ENCODE peak calls at places on chromosome 11, in four cellular contexts. T is EH, U is HAP-1, Z is IMR-90. O is an unnamed sample.
A peak's percentile ranks its signal among the peaks of the same experiment; 100 is the strongest.

GRCh38 chr11:63667993-63668392 is 3.2 kb downstream of the ATL3 start:
- DNase-seq in T (peak; percentile 96), U (no peak), Z (peak; percentile 97), O (peak; percentile 95)

GRCh38 chr11:66291706-66292542 is at the start of gene TMEM151A:
- DNase-seq in T (no peak), U (no peak), Z (no peak), O (no peak)

GRCh38 chr11:62842171-62842717 is 2.9 kb upstream of the WDR74 start:
- DNase-seq in T (peak; percentile 46), U (peak; percentile 63), Z (no peak), O (no peak)

GRCh38 chr11:22920939-22921565 is 60.8 kb upstream of the CCDC179 start:
- DNase-seq in T (peak; percentile 45), U (peak; percentile 59), Z (peak; percentile 76), O (peak; percentile 30)

GRCh38 chr11:28315440-28315839 is 207.3 kb downstream of the METTL15 start:
- DNase-seq in T (no peak), U (peak; percentile 63), Z (no peak), O (no peak)

GRCh38 chr11:47177229-47177845 is 658 bp upstream of the ARFGAP2 start:
- DNase-seq in T (peak; percentile 83), U (peak; percentile 72), Z (peak; percentile 74), O (peak; percentile 58)

GRCh38 chr11:77060234-77060633 is 6.5 kb upstream of the CAPN5 start:
- DNase-seq in T (no peak), U (no peak), Z (no peak), O (no peak)

GRCh38 chr11:93537767-93538261 is 5.4 kb downstream of the SMCO4 start:
- DNase-seq in T (no peak), U (no peak), Z (peak; percentile 47), O (peak; percentile 26)

GRCh38 chr11:86129775-86130540 is 61.1 kb upstream of the PICALM start:
- DNase-seq in T (no peak), U (no peak), Z (no peak), O (no peak)

GRCh38 chr11:106088896-106089295 is 11.4 kb downstream of the AASDHPPT start:
- DNase-seq in T (peak; percentile 56), U (no peak), Z (peak; percentile 75), O (peak; percentile 82)

GRCh38 chr11:131823772-131824171 is 453.4 kb downstream of the NTM start:
- DNase-seq in T (no peak), U (no peak), Z (no peak), O (no peak)

GRCh38 chr11:79472736-79473536 is 32.1 kb upstream of the TENM4 start:
- DNase-seq in T (no peak), U (peak; percentile 84), Z (no peak), O (no peak)

GRCh38 chr11:113587318-113587739 is 112.1 kb upstream of the DRD2 start:
- DNase-seq in T (peak; percentile 35), U (no peak), Z (peak; percentile 4), O (peak; percentile 27)

GRCh38 chr11:110951609-110952008 is 239.4 kb upstream of the ARHGAP20 start:
- DNase-seq in T (no peak), U (no peak), Z (no peak), O (no peak)

GRCh38 chr11:7593476-7593875 is 79.7 kb downstream of the PPFIBP2 start:
- DNase-seq in T (no peak), U (peak; percentile 67), Z (no peak), O (no peak)

GRCh38 chr11:118996926-118997626 is 862 bp upstream of the CENATAC start:
- DNase-seq in T (peak; percentile 43), U (peak; percentile 43), Z (peak; percentile 44), O (no peak)

GRCh38 chr11:1640076-1640946 is 10.7 kb downstream of the KRTAP5-5 start:
- DNase-seq in T (peak; percentile 34), U (peak; percentile 72), Z (no peak), O (no peak)

GRCh38 chr11:126416542-126417090 is 61.1 kb downstream of the ST3GAL4 start:
- DNase-seq in T (peak; percentile 74), U (no peak), Z (peak; percentile 68), O (peak; percentile 63)

GRCh38 chr11:58905141-58905715 is 34.1 kb upstream of the GLYATL1 start:
- DNase-seq in T (peak; percentile 77), U (no peak), Z (peak; percentile 70), O (peak; percentile 55)

GRCh38 chr11:129458278-129458677 is 82.6 kb downstream of the BARX2 start:
- DNase-seq in T (no peak), U (no peak), Z (no peak), O (no peak)

GRCh38 chr11:73233704-73234402 is 15.8 kb downstream of the P2RY2 start:
- DNase-seq in T (no peak), U (no peak), Z (no peak), O (no peak)

GRCh38 chr11:119645018-119645417 is 84.0 kb downstream of the NECTIN1 start:
- DNase-seq in T (no peak), U (no peak), Z (no peak), O (no peak)

GRCh38 chr11:32173435-32173834 is 82.6 kb downstream of the RCN1 start:
- DNase-seq in T (peak; percentile 77), U (peak; percentile 62), Z (peak; percentile 68), O (peak; percentile 39)

GRCh38 chr11:47595029-47595428 is 818 bp upstream of the C1QTNF4 start:
- DNase-seq in T (no peak), U (no peak), Z (no peak), O (no peak)

GRCh38 chr11:75196426-75196825 is 44.1 kb upstream of the TPBGL start:
- DNase-seq in T (no peak), U (no peak), Z (no peak), O (no peak)

GRCh38 chr11:20029193-20029592 is 131.1 kb downstream of the DBX1 start:
- DNase-seq in T (no peak), U (no peak), Z (no peak), O (no peak)

GRCh38 chr11:122025757-122026156 is 90.3 kb downstream of the BLID start:
- DNase-seq in T (no peak), U (no peak), Z (no peak), O (no peak)

GRCh38 chr11:33132510-33132909 is 28.8 kb downstream of the CSTF3 start:
- DNase-seq in T (no peak), U (no peak), Z (no peak), O (no peak)

GRCh38 chr11:26556582-26556981 is 15.5 kb downstream of the MUC15 start:
- DNase-seq in T (no peak), U (no peak), Z (no peak), O (no peak)

GRCh38 chr11:1907955-1908354 is 11.5 kb upstream of the TNNT3 start:
- DNase-seq in T (no peak), U (no peak), Z (no peak), O (no peak)

GRCh38 chr11:105783216-105783615 is 173.3 kb downstream of the GRIA4 start:
- DNase-seq in T (no peak), U (no peak), Z (no peak), O (no peak)

GRCh38 chr11:117958949-117959348 is 27.2 kb upstream of the IL10RA start:
- DNase-seq in T (no peak), U (no peak), Z (no peak), O (no peak)

GRCh38 chr11:27372159-27372558 is 9.1 kb upstream of the CCDC34 start:
- DNase-seq in T (no peak), U (no peak), Z (no peak), O (no peak)

GRCh38 chr11:128548655-128549255 is 38.6 kb downstream of the ETS1 start:
- DNase-seq in T (peak; percentile 44), U (peak; percentile 15), Z (peak; percentile 32), O (no peak)

GRCh38 chr11:63609536-63609935 is 4.7 kb downstream of the PLAAT3 start:
- DNase-seq in T (no peak), U (no peak), Z (no peak), O (no peak)

GRCh38 chr11:47412152-47412746 is 3.9 kb downstream of the SLC39A13 start:
- DNase-seq in T (peak; percentile 51), U (peak; percentile 81), Z (peak; percentile 26), O (no peak)

GRCh38 chr11:1841511-1842148 is 2.8 kb downstream of the TNNI2 start:
- DNase-seq in T (no peak), U (no peak), Z (no peak), O (no peak)

GRCh38 chr11:6615046-6615445 is 3.0 kb upstream of the TAF10 start:
- DNase-seq in T (no peak), U (no peak), Z (no peak), O (no peak)

GRCh38 chr11:62542750-62543567 is 3.6 kb downstream of the AHNAK start:
- DNase-seq in T (peak; percentile 91), U (peak; percentile 90), Z (peak; percentile 70), O (peak; percentile 49)

GRCh38 chr11:25159341-25159740 is 662.5 kb downstream of the LUZP2 start:
- DNase-seq in T (no peak), U (no peak), Z (peak; percentile 30), O (peak; percentile 74)

O was measured in astrocyte.